ENCODE peak calls at places on chromosome 13, in ten cellular contexts. V, B, X, G, Z, D, N, R, T and P are unnamed samples.

GRCh38 chr13:87295636-87296035 is 375.5 kb upstream of the SLITRK5 start:
- DNase-seq in V (no peak), B (no peak), X (no peak), G (no peak), Z (no peak), D (no peak), N (no peak), R (no peak), T (no peak), P (no peak)

GRCh38 chr13:25249001-25249543 is 38.2 kb downstream of the MTMR6 start:
- DNase-seq in V (no peak), B (peak; percentile 26), X (no peak), G (peak; percentile 74), Z (no peak), D (no peak), N (peak; percentile 26), R (no peak), T (peak; percentile 43), P (peak; percentile 60)

GRCh38 chr13:19085876-19086275 is 95.7 kb downstream of the TUBA3C start:
- DNase-seq in V (no peak), B (no peak), X (no peak), G (no peak), Z (no peak), D (peak; percentile 16), N (no peak), R (no peak), T (no peak), P (no peak)

GRCh38 chr13:113969311-113969972 is 4.4 kb downstream of the C13orf46 start:
- DNase-seq in V (no peak), B (no peak), X (no peak), G (no peak), Z (peak; percentile 7), D (no peak), N (no peak), R (no peak), T (no peak), P (no peak)

GRCh38 chr13:21879263-21879914 is 208.5 kb downstream of the FGF9 start:
- DNase-seq in V (no peak), B (no peak), X (no peak), G (no peak), Z (no peak), D (peak; percentile 10), N (no peak), R (no peak), T (no peak), P (no peak)

GRCh38 chr13:72953391-72953960 is 105.3 kb upstream of the KLF5 start:
- DNase-seq in V (no peak), B (peak; percentile 39), X (no peak), G (no peak), Z (no peak), D (peak; percentile 53), N (peak; percentile 17), R (no peak), T (no peak), P (no peak)

GRCh38 chr13:29454931-29455481 is 140.5 kb downstream of the SLC7A1 start:
- DNase-seq in V (no peak), B (peak; percentile 95), X (no peak), G (peak; percentile 35), Z (no peak), D (no peak), N (peak; percentile 95), R (no peak), T (no peak), P (peak; percentile 2)

GRCh38 chr13:30004204-30004603 is 153.8 kb upstream of the UBL3 start:
- DNase-seq in V (no peak), B (peak; percentile 30), X (no peak), G (peak; percentile 61), Z (no peak), D (no peak), N (peak; percentile 72), R (no peak), T (no peak), P (peak; percentile 15)

GRCh38 chr13:70408865-70409264 is 300.6 kb upstream of the KLHL1 start:
- DNase-seq in V (no peak), B (no peak), X (no peak), G (no peak), Z (no peak), D (no peak), N (peak; percentile 66), R (no peak), T (no peak), P (no peak)

GRCh38 chr13:21088534-21088933 is 27.1 kb upstream of the LATS2 start:
- DNase-seq in V (no peak), B (no peak), X (no peak), G (no peak), Z (no peak), D (no peak), N (no peak), R (no peak), T (no peak), P (no peak)

GRCh38 chr13:82011355-82011754 is 1670.4 kb upstream of the SPRY2 start:
- DNase-seq in V (no peak), B (no peak), X (no peak), G (no peak), Z (no peak), D (no peak), N (no peak), R (no peak), T (no peak), P (no peak)

GRCh38 chr13:43878897-43879322 is 630 bp downstream of the CCDC122 start:
- DNase-seq in V (peak; percentile 61), B (peak; percentile 69), X (no peak), G (peak; percentile 79), Z (peak; percentile 76), D (peak; percentile 78), N (peak; percentile 46), R (no peak), T (peak; percentile 77), P (peak; percentile 65)

GRCh38 chr13:110354715-110355473 is 47.8 kb downstream of the COL4A2 start:
- DNase-seq in V (no peak), B (no peak), X (no peak), G (no peak), Z (no peak), D (no peak), N (no peak), R (no peak), T (no peak), P (no peak)

GRCh38 chr13:32976046-32976781 is 40.0 kb upstream of the KL start:
- DNase-seq in V (no peak), B (no peak), X (no peak), G (no peak), Z (no peak), D (no peak), N (no peak), R (no peak), T (no peak), P (no peak)

GRCh38 chr13:113774177-113775107 is 15.4 kb downstream of the TMEM255B start:
- DNase-seq in V (no peak), B (peak; percentile 77), X (no peak), G (peak; percentile 65), Z (no peak), D (no peak), N (peak; percentile 43), R (no peak), T (no peak), P (peak; percentile 54)

GRCh38 chr13:45142440-45143345 is 22.4 kb downstream of the GTF2F2 start:
- DNase-seq in V (no peak), B (no peak), X (no peak), G (peak; percentile 5), Z (no peak), D (no peak), N (peak; percentile 44), R (no peak), T (peak; percentile 7), P (no peak)

DNA sequence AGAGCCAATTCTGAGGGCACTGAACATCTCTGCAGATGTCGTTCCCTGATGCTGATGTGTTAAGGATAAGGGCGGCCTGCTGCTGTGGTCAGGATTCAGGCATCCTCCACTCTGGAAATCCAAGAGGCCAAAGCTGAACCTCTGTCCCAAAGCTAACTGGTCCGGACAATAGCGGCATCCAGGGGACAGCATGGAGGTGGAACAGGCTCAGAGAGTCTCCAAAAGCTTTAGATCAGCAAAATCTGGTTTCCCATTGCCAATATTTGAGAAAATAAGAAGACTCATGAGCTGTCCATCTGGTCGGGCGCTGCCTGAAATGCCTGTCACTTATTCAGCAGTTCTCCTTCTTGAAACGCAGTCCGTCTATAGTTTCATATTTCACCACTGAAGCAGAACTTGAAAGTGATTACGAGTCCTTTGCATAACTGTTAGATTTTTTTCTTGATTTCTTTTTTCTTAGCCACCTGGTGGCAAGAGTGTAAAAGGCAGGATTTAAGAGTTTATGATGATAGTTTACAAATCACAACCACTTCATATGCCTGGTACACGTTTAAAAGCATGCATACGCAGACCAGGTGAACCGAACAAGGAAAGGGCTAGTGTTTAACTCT is 45.9 kb downstream of the GGACT start:
- DNase-seq in V (no peak), B (peak; percentile 52), X (no peak), G (peak; percentile 71), Z (no peak), D (no peak), N (peak; percentile 74), R (no peak), T (no peak), P (peak; percentile 42)
- TF ChIP-seq CTCF in V (peak; percentile 87), B (peak; percentile 27), X (peak; percentile 28), G (peak; percentile 52), Z (peak; percentile 15), D (no peak), N (peak; percentile 53), R (peak; percentile 63), T (peak; percentile 46), P (peak; percentile 77)

GRCh38 chr13:103335226-103335625 is 269.0 kb upstream of the SLC10A2 start:
- DNase-seq in V (no peak), B (no peak), X (no peak), G (no peak), Z (no peak), D (no peak), N (no peak), R (no peak), T (no peak), P (no peak)
- TF ChIP-seq CTCF in V (no peak), B (no peak), X (no peak), G (no peak), Z (no peak), D (no peak), N (no peak), R (no peak), T (no peak), P (no peak)

DNA sequence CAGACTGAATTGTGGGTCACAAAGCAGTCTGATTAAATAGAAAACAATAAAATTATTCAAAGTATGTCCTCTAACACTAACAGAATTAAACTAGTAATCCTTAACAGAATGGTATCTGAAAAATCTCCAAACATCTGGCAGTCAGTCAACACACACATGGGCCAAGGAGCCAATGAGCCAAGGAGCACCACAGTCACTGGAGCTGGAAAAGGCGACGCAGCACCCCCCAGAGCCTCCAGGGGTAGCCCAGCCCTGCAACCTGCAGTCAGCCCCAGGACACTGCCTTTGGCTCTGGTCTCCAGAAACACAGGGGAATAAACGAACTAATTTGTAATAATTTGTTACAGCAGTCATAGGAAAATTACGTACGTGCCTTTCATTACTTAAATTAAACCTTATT is 12.3 kb downstream of the TUBGCP3 start:
- DNase-seq in V (no peak), B (no peak), X (no peak), G (peak; percentile 40), Z (no peak), D (no peak), N (no peak), R (no peak), T (no peak), P (peak; percentile 45)
- TF ChIP-seq CTCF in V (no peak), B (no peak), X (no peak), G (no peak), Z (no peak), D (no peak), N (no peak), R (no peak), T (no peak), P (peak; percentile 28)

DNA sequence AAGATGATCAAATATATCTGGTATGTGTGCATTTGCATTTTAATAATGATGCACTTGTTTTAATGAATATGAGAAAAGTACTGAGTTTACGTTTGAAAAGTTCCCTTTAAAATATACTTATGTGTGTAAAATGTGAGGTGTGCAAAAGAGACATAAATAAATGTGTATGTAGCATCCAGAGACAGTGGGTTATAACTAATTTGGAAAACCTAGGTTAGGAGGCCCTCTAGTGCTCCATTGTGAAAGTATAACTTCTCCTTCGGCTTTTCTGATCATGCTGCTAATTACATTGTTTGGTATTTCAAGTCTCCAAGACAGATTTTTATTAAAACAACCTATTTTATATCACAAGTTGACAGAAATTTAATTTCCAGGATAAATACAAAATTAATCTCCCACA is 30.1 kb downstream of the SCEL start:
- DNase-seq in V (peak; percentile 12), B (peak; percentile 62), X (no peak), G (peak; percentile 57), Z (no peak), D (no peak), N (peak; percentile 55), R (no peak), T (peak; percentile 33), P (peak; percentile 4)
- TF ChIP-seq CTCF in V (peak; percentile 17), B (peak; percentile 69), X (no peak), G (peak; percentile 65), Z (peak; percentile 49), D (peak; percentile 1), N (peak; percentile 48), R (peak; percentile 72), T (peak; percentile 65), P (peak; percentile 63)